ENCODE peak calls at places on chromosomes 13 and 19, in six cellular contexts. M is transverse colon, A is K562, U is suprapubic skin, I is ovary, O is tibial nerve. F is an unnamed sample.

GRCh38 chr19:8494158-8494557 is 8.3 kb downstream of the PRAM1 start:
- DNase-seq in U (no peak), I (no peak), A (no peak), M (no peak), O (no peak), F (no peak)

GRCh38 chr19:17719730-17720486 is 628 bp downstream of the MAP1S start:
- DNase-seq in U (no peak), A (peak; percentile 66), O (no peak), M (peak; percentile 65), I (no peak), F (no peak)

GRCh38 chr13:50998326-50998725 is 88.7 kb downstream of the RNASEH2B start:
- DNase-seq in I (no peak), U (no peak), M (no peak), O (no peak), A (no peak), F (peak; percentile 29)

GRCh38 chr13:41148421-41149283 is 16.1 kb upstream of the KBTBD6 start:
- DNase-seq in A (no peak), I (no peak), U (no peak), O (no peak), M (no peak), F (no peak)

GRCh38 chr19:40721936-40722661 is 5.2 kb downstream of the ITPKC start:
- DNase-seq in I (no peak), O (no peak), M (no peak), A (no peak), U (no peak), F (no peak)

GRCh38 chr13:41587490-41587889 is 130.1 kb downstream of the RGCC start:
- DNase-seq in O (no peak), U (no peak), M (no peak), A (no peak), I (no peak), F (no peak)

GRCh38 chr19:48784527-48784926 is 26.3 kb downstream of the BCAT2 start:
- DNase-seq in O (no peak), I (no peak), M (no peak), A (peak; percentile 10), U (no peak), F (no peak)

GRCh38 chr19:1382250-1382649 is 1.5 kb upstream of the NDUFS7 start:
- DNase-seq in M (no peak), U (no peak), O (no peak), A (no peak), I (no peak), F (no peak)

GRCh38 chr13:44221657-44222056 is 152.0 kb upstream of the SERP2 start:
- DNase-seq in I (no peak), U (no peak), A (no peak), O (no peak), M (no peak), F (no peak)

GRCh38 chr13:51096131-51096530 is 14.9 kb downstream of the C13orf42 start:
- DNase-seq in O (no peak), I (no peak), A (no peak), M (no peak), U (no peak), F (no peak)

GRCh38 chr13:107993239-107993948 is 221.9 kb downstream of the LIG4 start:
- DNase-seq in U (no peak), O (no peak), A (peak; percentile 27), I (no peak), M (no peak), F (no peak)

GRCh38 chr19:29872224-29872731 is 60.5 kb downstream of the CCNE1 start:
- DNase-seq in M (no peak), I (no peak), O (no peak), A (peak; percentile 48), U (no peak), F (no peak)

GRCh38 chr13:74201530-74201929 is 67.3 kb upstream of the KLF12 start:
- DNase-seq in U (no peak), O (no peak), A (no peak), M (no peak), I (no peak), F (no peak)

GRCh38 chr19:15210323-15210774 is 9.6 kb upstream of the NOTCH3 start:
- DNase-seq in U (no peak), A (no peak), O (no peak), I (peak; percentile 42), M (no peak), F (no peak)

GRCh38 chr13:35143123-35143522 is 201.1 kb downstream of the NBEA start:
- DNase-seq in I (no peak), A (no peak), M (no peak), U (no peak), O (no peak), F (no peak)

GRCh38 chr19:18062043-18062442 is 24.7 kb downstream of the IL12RB1 start:
- DNase-seq in O (no peak), M (no peak), I (no peak), U (no peak), A (no peak), F (no peak)

GRCh38 chr19:10871711-10872550 is 578 bp downstream of the CARM1 start:
- DNase-seq in I (peak; percentile 67), M (peak; percentile 44), A (peak; percentile 67), U (peak; percentile 87), O (no peak), F (no peak)

GRCh38 chr19:13018037-13018914 is 23.0 kb downstream of the NFIX start:
- DNase-seq in U (peak; percentile 80), I (peak; percentile 85), M (peak; percentile 57), O (no peak), A (peak; percentile 50), F (no peak)

GRCh38 chr13:24680258-24680920 is at the start of gene ATP12A:
- DNase-seq in O (no peak), M (peak; percentile 42), I (no peak), U (peak; percentile 49), A (no peak), F (no peak)

GRCh38 chr13:80586356-80586755 is 245.4 kb upstream of the SPRY2 start:
- DNase-seq in A (no peak), O (no peak), U (no peak), I (no peak), M (no peak), F (no peak)

GRCh38 chr19:51203941-51204720 is 20.7 kb upstream of the CD33 start:
- DNase-seq in A (no peak), U (no peak), M (no peak), O (no peak), I (no peak), F (peak; percentile 45)

GRCh38 chr13:64158910-64159309 is 2743.3 kb upstream of the PCDH20 start:
- DNase-seq in A (no peak), U (no peak), I (no peak), O (no peak), M (no peak), F (no peak)

GRCh38 chr19:13849991-13850909 is 26.7 kb upstream of the NANOS3 start:
- DNase-seq in I (peak; percentile 90), U (peak; percentile 88), A (peak; percentile 80), O (peak; percentile 77), M (peak; percentile 86), F (no peak)

GRCh38 chr13:94708971-94709614 is 3.3 kb downstream of the SOX21 start:
- DNase-seq in O (no peak), U (no peak), A (no peak), M (no peak), I (no peak), F (no peak)
- H3K27me3 ChIP-seq in O (no peaks in the 10 kb centered on the region), U (peaks cover 99% of the 10 kb centered on the region), A (peaks cover 48% of the 10 kb centered on the region), M (peaks cover 100% of the 10 kb centered on the region), I (no peaks in the 10 kb centered on the region), F (peaks cover 86% of the 10 kb centered on the region)

GRCh38 chr19:6060600-6061391 is 49.5 kb downstream of the RFX2 start:
- DNase-seq in U (peak; percentile 78), I (peak; percentile 45), A (peak; percentile 92), M (no peak), O (no peak), F (peak; percentile 91)

GRCh38 chr19:6062274-6062673 is 48.0 kb downstream of the RFX2 start:
- DNase-seq in U (peak; percentile 81), A (no peak), O (no peak), M (peak; percentile 57), I (peak; percentile 66), F (no peak)

GRCh38 chr19:6062961-6063575 is 47.2 kb downstream of the RFX2 start:
- DNase-seq in U (peak; percentile 67), A (no peak), O (no peak), M (peak; percentile 8), I (no peak), F (no peak)

GRCh38 chr19:6059996-6060599 is 50.2 kb downstream of the RFX2 start:
- DNase-seq in U (peak; percentile 59), O (no peak), I (no peak), M (peak; percentile 3), A (no peak), F (no peak)

GRCh38 chr19:6061420-6062130 is 48.7 kb downstream of the RFX2 start:
- DNase-seq in M (peak; percentile 62), I (peak; percentile 62), A (no peak), U (peak; percentile 84), O (no peak), F (peak; percentile 94)
- TF ChIP-seq EP300 in M (no peak), I (no peak), A (no peak), U (no peak), O (no peak), F (peak; percentile 59)

GRCh38 chr13:95679722-95680121 is 2.8 kb downstream of the DNAJC3 start:
- DNase-seq in U (no peak), O (no peak), M (no peak), A (no peak), I (no peak), F (no peak)
- H3K4me3 ChIP-seq in U (no peak overlapping the region), O (no peak overlapping the region), M (no peak overlapping the region), A (no peak overlapping the region), I (no peak overlapping the region), F (no peak overlapping the region)

GRCh38 chr13:94705081-94705751 is 7.1 kb downstream of the SOX21 start:
- DNase-seq in U (no peak), O (no peak), A (no peak), I (no peak), M (no peak), F (peak; percentile 45)
- H3K27me3 ChIP-seq in U (peaks cover 100% of the 10 kb centered on the region), O (no peaks in the 10 kb centered on the region), A (peaks cover 41% of the 10 kb centered on the region), I (peaks cover 2% of the 10 kb centered on the region), M (peaks cover 100% of the 10 kb centered on the region), F (peaks cover 82% of the 10 kb centered on the region)

F was measured in esophagus muscularis mucosa.